ENCODE peak calls at places on chromosome 13, in ten cellular contexts. T, Z, O, M, H, Q, S, N, J and I are unnamed samples. For H3K9me3 and H3K36me3, the result is how much of the 10 kb centered on the place peaks cover.

GRCh38 chr13:53005631-53006030 is 23.0 kb upstream of the OLFM4 start:
- DNase-seq in T (no peak), Z (no peak), O (no peak), M (no peak), H (no peak), Q (no peak), S (no peak), N (no peak), J (no peak), I (no peak)

GRCh38 chr13:42478531-42479156 is 95.3 kb upstream of the TNFSF11 start:
- DNase-seq in T (no peak), Z (peak), O (no peak), M (peak), H (no peak), Q (no peak), S (no peak), N (no peak), J (no peak), I (no peak)

GRCh38 chr13:60509601-60510386 is 112.8 kb downstream of the TDRD3 start:
- DNase-seq in T (no peak), Z (peak), O (no peak), M (no peak), H (no peak), Q (no peak), S (no peak), N (no peak), J (no peak), I (no peak)

GRCh38 chr13:92991687-92992086 is 234.9 kb upstream of the GPC6 start:
- DNase-seq in T (no peak), Z (no peak), O (no peak), M (no peak), H (no peak), Q (no peak), S (no peak), N (no peak), J (no peak), I (no peak)

GRCh38 chr13:51564671-51565070 is 19.6 kb upstream of the WDFY2 start:
- DNase-seq in T (no peak), Z (no peak), O (no peak), M (no peak), H (no peak), Q (no peak), S (no peak), N (no peak), J (no peak), I (no peak)

GRCh38 chr13:112674412-112675383 is 15.1 kb upstream of the ATP11A start:
- DNase-seq in T (no peak), Z (no peak), O (no peak), M (peak), H (no peak), Q (no peak), S (no peak), N (peak), J (no peak), I (no peak)

GRCh38 chr13:75468098-75468497 is 13.9 kb downstream of the TBC1D4 start:
- DNase-seq in T (no peak), Z (no peak), O (no peak), M (no peak), H (no peak), Q (no peak), S (no peak), N (no peak), J (no peak), I (no peak)

GRCh38 chr13:99310382-99311031 is 3.3 kb upstream of the GPR183 start:
- DNase-seq in T (no peak), Z (peak), O (no peak), M (no peak), H (no peak), Q (no peak), S (no peak), N (no peak), J (no peak), I (no peak)

GRCh38 chr13:43307221-43307920 is 284.0 kb downstream of the DNAJC15 start:
- DNase-seq in T (no peak), Z (no peak), O (no peak), M (no peak), H (no peak), Q (no peak), S (no peak), N (no peak), J (no peak), I (no peak)

GRCh38 chr13:36475468-36475867 is 43.2 kb downstream of the CCNA1 start:
- DNase-seq in T (no peak), Z (peak), O (no peak), M (peak), H (no peak), Q (no peak), S (no peak), N (no peak), J (no peak), I (no peak)

GRCh38 chr13:97933736-97934135 is 19.7 kb upstream of the IPO5 start:
- DNase-seq in T (no peak), Z (no peak), O (no peak), M (no peak), H (no peak), Q (no peak), S (no peak), N (no peak), J (no peak), I (no peak)

GRCh38 chr13:99322297-99323103 is 15.3 kb upstream of the GPR183 start:
- DNase-seq in T (no peak), Z (peak), O (no peak), M (no peak), H (no peak), Q (no peak), S (no peak), N (no peak), J (no peak), I (no peak)

GRCh38 chr13:41224113-41225110 is 30.0 kb upstream of the KBTBD7 start:
- DNase-seq in T (no peak), Z (peak), O (no peak), M (no peak), H (no peak), Q (no peak), S (no peak), N (no peak), J (no peak), I (peak)

GRCh38 chr13:92716749-92717148 is 509.9 kb upstream of the GPC6 start:
- DNase-seq in T (no peak), Z (peak), O (no peak), M (no peak), H (no peak), Q (no peak), S (peak), N (no peak), J (no peak), I (no peak)

GRCh38 chr13:112893570-112894422 is 75.2 kb upstream of the MCF2L start:
- DNase-seq in T (peak), Z (peak), O (peak), M (peak), H (peak), Q (peak), S (no peak), N (no peak), J (no peak), I (no peak)

GRCh38 chr13:57636811-57637210 is 5.3 kb downstream of the PCDH17 start:
- DNase-seq in T (no peak), Z (no peak), O (no peak), M (no peak), H (no peak), Q (no peak), S (no peak), N (no peak), J (no peak), I (no peak)

GRCh38 chr13:24313449-24313848 is 4.1 kb downstream of the C1QTNF9 start:
- DNase-seq in T (no peak), Z (peak), O (no peak), M (no peak), H (no peak), Q (no peak), S (no peak), N (no peak), J (no peak), I (no peak)

GRCh38 chr13:42354246-42355117 is 82.5 kb downstream of the AKAP11 start:
- DNase-seq in T (no peak), Z (peak), O (no peak), M (no peak), H (no peak), Q (no peak), S (no peak), N (no peak), J (no peak), I (peak)

GRCh38 chr13:86188170-86188569 is 389.0 kb upstream of the SLITRK6 start:
- DNase-seq in T (no peak), Z (no peak), O (no peak), M (no peak), H (no peak), Q (no peak), S (no peak), N (no peak), J (no peak), I (no peak)

GRCh38 chr13:51873837-51874236 is 12.1 kb downstream of the CCDC70 start:
- DNase-seq in T (no peak), Z (no peak), O (no peak), M (no peak), H (no peak), Q (no peak), S (no peak), N (no peak), J (no peak), I (no peak)

GRCh38 chr13:97191615-97192014 is 30.5 kb upstream of the MBNL2 start:
- DNase-seq in T (no peak), Z (no peak), O (no peak), M (no peak), H (no peak), Q (no peak), S (no peak), N (no peak), J (no peak), I (no peak)

GRCh38 chr13:36986462-36987240 is 12.5 kb downstream of the ALG5 start:
- DNase-seq in T (no peak), Z (no peak), O (no peak), M (no peak), H (no peak), Q (no peak), S (no peak), N (no peak), J (no peak), I (no peak)

GRCh38 chr13:80083516-80084085 is 257.3 kb downstream of the SPRY2 start:
- DNase-seq in T (no peak), Z (no peak), O (no peak), M (no peak), H (no peak), Q (no peak), S (no peak), N (no peak), J (no peak), I (peak)

GRCh38 chr13:27370305-27370853 is 54.0 kb upstream of the GTF3A start:
- DNase-seq in T (no peak), Z (peak), O (no peak), M (no peak), H (no peak), Q (no peak), S (no peak), N (no peak), J (no peak), I (no peak)

GRCh38 chr13:47665041-47665440 is 336.0 kb downstream of the SUCLA2 start:
- DNase-seq in T (no peak), Z (no peak), O (no peak), M (no peak), H (no peak), Q (no peak), S (no peak), N (no peak), J (no peak), I (no peak)

GRCh38 chr13:99559560-99559959 is 58.3 kb downstream of the TM9SF2 start:
- DNase-seq in T (no peak), Z (no peak), O (no peak), M (no peak), H (no peak), Q (no peak), S (no peak), N (no peak), J (no peak), I (no peak)

GRCh38 chr13:22262328-22262920 is 591.6 kb downstream of the FGF9 start:
- DNase-seq in T (no peak), Z (no peak), O (no peak), M (no peak), H (no peak), Q (no peak), S (no peak), N (no peak), J (no peak), I (no peak)

GRCh38 chr13:70613295-70613694 is 505.0 kb upstream of the KLHL1 start:
- DNase-seq in T (no peak), Z (peak), O (no peak), M (no peak), H (no peak), Q (no peak), S (no peak), N (no peak), J (no peak), I (no peak)

GRCh38 chr13:91247768-91248167 is 99.7 kb upstream of the MIR17HG start:
- DNase-seq in T (no peak), Z (peak), O (no peak), M (no peak), H (no peak), Q (no peak), S (no peak), N (no peak), J (no peak), I (no peak)

GRCh38 chr13:62626771-62627170 is 1211.1 kb upstream of the PCDH20 start:
- DNase-seq in T (no peak), Z (peak), O (no peak), M (peak), H (no peak), Q (no peak), S (no peak), N (no peak), J (peak), I (no peak)

GRCh38 chr13:50099473-50099872 is 84.2 kb downstream of the KCNRG start:
- DNase-seq in T (no peak), Z (no peak), O (no peak), M (no peak), H (no peak), Q (no peak), S (no peak), N (no peak), J (no peak), I (no peak)
- H3K9me3 ChIP-seq in T (under half), Z (under half), O (under half), M (under half), H (under half), Q (under half), S (under half), N (under half), J (under half), I (under half)

GRCh38 chr13:46490129-46490528 is 62.8 kb upstream of the LRCH1 start:
- DNase-seq in T (no peak), Z (no peak), O (no peak), M (peak), H (no peak), Q (no peak), S (no peak), N (no peak), J (no peak), I (no peak)

GRCh38 chr13:46487748-46488147 is 65.2 kb upstream of the LRCH1 start:
- DNase-seq in T (no peak), Z (no peak), O (no peak), M (no peak), H (no peak), Q (no peak), S (no peak), N (no peak), J (no peak), I (no peak)

GRCh38 chr13:46491641-46492040 is 61.3 kb upstream of the LRCH1 start:
- DNase-seq in T (no peak), Z (no peak), O (no peak), M (no peak), H (no peak), Q (no peak), S (no peak), N (no peak), J (no peak), I (no peak)

GRCh38 chr13:46486270-46486669 is 66.7 kb upstream of the LRCH1 start:
- DNase-seq in T (no peak), Z (no peak), O (no peak), M (no peak), H (no peak), Q (no peak), S (no peak), N (no peak), J (no peak), I (no peak)

GRCh38 chr13:46489586-46490023 is 63.4 kb upstream of the LRCH1 start:
- DNase-seq in T (no peak), Z (peak), O (no peak), M (no peak), H (no peak), Q (peak), S (peak), N (no peak), J (no peak), I (peak)
- H3K4me3 ChIP-seq in T (no peak), Z (peak), O (no peak), M (no peak), H (no peak), Q (no peak), S (no peak), N (no peak), J (no peak), I (no peak)

DNA sequence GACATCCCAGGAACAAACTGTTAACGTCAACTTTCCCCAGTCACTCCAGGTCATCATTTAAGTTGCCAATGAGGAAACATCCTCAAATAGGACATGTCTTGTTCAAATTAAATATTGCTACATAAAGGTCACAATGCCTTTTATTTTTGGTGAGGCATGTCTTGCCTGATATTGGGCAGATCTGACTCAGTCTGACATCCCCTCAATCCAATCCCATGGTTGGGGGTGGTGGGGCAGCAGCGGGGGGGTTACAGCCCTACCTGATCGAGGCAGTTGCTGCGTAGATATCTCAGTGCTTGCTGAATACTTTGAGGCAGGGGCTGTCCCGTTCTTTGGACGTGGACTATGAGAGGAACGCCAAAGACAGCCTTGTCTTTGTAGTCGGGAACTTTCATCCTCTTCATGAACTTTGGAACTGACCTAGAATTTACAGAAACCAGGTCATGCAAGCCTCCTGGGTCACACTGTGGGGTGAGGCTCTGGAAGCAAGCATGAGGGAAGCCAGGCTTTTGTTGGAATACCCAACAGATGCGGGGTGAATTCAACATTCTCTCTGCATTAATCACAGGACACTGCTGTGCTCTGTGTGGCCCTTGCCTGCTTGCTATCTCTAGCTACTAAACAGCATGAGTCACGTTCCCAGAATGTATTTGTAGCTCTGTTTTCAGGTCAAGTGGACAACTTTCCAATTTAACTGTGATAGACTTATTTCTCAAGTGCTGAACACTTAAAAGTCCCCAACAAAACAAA is 109.8 kb downstream of the KL start:
- DNase-seq in T (no peak), Z (peak), O (peak), M (peak), H (peak), Q (peak), S (peak), N (peak), J (peak), I (peak)
- H3K36me3 ChIP-seq in T (under half), Z (under half), O (under half), M (under half), H (under half), Q (under half), S (under half), N (under half), J (under half), I (half or more)

DNA sequence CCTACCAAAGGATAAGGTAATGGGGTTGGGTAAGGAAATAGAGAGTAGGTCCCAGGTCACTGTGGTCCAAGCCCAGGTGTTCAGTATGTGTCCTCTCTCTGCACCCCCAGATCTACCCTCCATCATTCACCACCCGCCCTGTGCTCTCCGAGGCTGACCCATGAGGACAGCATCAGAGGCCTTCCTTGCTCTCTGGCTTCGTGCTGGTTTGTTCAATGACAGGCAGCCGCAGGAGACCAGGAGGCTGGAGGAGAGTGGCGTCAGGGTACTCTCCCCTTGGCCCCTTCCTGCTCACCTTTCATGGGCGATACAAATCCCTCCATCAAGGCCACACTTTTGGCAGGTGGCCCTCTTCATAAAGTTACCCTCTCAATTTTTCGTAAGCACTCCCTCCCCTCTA is 1.7 kb downstream of the TUBA3C start:
- DNase-seq in T (no peak), Z (no peak), O (no peak), M (no peak), H (no peak), Q (no peak), S (no peak), N (no peak), J (peak), I (no peak)
- H3K9me3 ChIP-seq in T (under half), Z (under half), O (under half), M (half or more), H (under half), Q (under half), S (under half), N (under half), J (under half), I (under half)

DNA sequence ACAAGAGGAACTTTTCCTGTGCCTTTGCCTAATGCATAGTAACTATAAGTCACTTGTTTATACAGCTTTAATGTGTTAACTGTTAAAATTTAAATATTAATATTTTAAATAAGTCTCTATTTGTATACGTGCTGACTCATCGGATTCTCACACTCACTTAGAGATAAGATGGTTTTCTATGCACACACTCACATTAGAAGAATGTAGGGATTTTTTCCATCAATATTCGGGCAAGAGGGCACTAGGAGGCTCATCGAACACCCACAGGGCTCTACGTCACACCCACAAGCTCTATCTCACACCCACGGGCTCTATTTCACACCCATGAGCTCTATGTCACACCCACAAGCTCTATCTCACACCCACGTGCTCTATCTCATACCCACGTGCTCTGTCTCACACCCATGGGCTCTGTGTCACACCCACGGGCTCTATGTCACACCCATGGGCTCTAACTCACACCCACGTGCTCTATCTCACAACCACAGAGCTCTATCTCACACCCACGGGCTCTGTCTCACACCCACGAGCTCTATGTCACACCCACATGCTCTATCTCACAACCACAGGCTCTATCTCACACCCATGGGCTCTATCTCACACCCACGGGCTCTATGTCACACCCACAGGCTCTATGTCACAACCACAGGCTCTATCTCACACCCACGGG is 73.4 kb downstream of the COL4A2 start:
- DNase-seq in T (no peak), Z (peak), O (no peak), M (peak), H (no peak), Q (no peak), S (no peak), N (peak), J (no peak), I (no peak)
- H3K4me3 ChIP-seq in T (no peak), Z (no peak), O (no peak), M (peak), H (no peak), Q (no peak), S (no peak), N (no peak), J (no peak), I (no peak)

GRCh38 chr13:110663491-110663890 is 42.4 kb downstream of the CARS2 start:
- DNase-seq in T (no peak), Z (no peak), O (no peak), M (no peak), H (no peak), Q (no peak), S (no peak), N (no peak), J (no peak), I (no peak)

GRCh38 chr13:110664673-110665072 is 41.2 kb downstream of the CARS2 start:
- DNase-seq in T (no peak), Z (no peak), O (no peak), M (no peak), H (no peak), Q (no peak), S (no peak), N (no peak), J (no peak), I (no peak)

GRCh38 chr13:110665491-110666254 is 40.2 kb downstream of the CARS2 start:
- DNase-seq in T (no peak), Z (no peak), O (no peak), M (no peak), H (no peak), Q (no peak), S (no peak), N (no peak), J (no peak), I (no peak)

GRCh38 chr13:110663044-110663443 is 42.9 kb downstream of the CARS2 start:
- DNase-seq in T (no peak), Z (no peak), O (no peak), M (no peak), H (no peak), Q (no peak), S (no peak), N (no peak), J (no peak), I (no peak)

DNA sequence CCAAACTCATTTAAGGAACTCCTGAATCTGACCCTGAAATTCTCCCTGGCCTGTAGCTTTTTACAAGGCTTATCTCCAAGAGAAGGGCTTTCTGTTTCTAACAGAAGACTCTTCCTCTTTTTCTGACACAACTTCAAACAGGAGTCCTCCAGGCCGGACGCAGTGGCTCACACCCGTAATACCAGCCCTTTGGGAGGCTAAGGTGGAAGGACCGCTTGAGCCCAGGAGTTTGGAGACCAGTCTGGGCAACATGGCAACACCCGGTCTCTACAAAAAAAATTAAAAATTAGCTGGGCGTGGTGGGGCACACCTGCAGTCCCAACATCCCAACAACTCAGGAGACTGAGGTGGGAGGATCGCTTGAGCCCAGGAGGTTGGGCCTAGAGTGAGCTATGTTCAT is 41.8 kb downstream of the CARS2 start:
- DNase-seq in T (no peak), Z (no peak), O (no peak), M (no peak), H (no peak), Q (no peak), S (no peak), N (no peak), J (no peak), I (no peak)
- H3K36me3 ChIP-seq in T (under half), Z (under half), O (under half), M (half or more), H (under half), Q (under half), S (half or more), N (under half), J (under half), I (half or more)